ENCODE peak calls at places on chromosomes 12 and 14, in four cellular contexts. One of them, this sample, is unnamed.

GRCh38 chr14:61226015-61226654 is 55.0 kb downstream of the TMEM30B start:
- DNase-seq in effector CD4-positive, alpha-beta T cell: no peak
- DNase-seq in NCI-H2029: no peak
- DNase-seq in uterus: no peak
- DNase-seq in this sample: no peak

GRCh38 chr14:104693482-104694431 is 4.3 kb downstream of the INF2 start:
- DNase-seq in effector CD4-positive, alpha-beta T cell: no peak
- DNase-seq in NCI-H2029: no peak
- DNase-seq in uterus: no peak
- DNase-seq in this sample: peak

GRCh38 chr12:100666588-100666987 is 93.1 kb downstream of the GAS2L3 start:
- DNase-seq in effector CD4-positive, alpha-beta T cell: no peak
- DNase-seq in NCI-H2029: no peak
- DNase-seq in uterus: no peak
- DNase-seq in this sample: no peak

GRCh38 chr14:21382095-21382494 is 1.7 kb downstream of the SUPT16H start:
- DNase-seq in effector CD4-positive, alpha-beta T cell: no peak
- DNase-seq in NCI-H2029: no peak
- DNase-seq in uterus: no peak
- DNase-seq in this sample: no peak

GRCh38 chr12:109706398-109706746 is 7.3 kb upstream of the FAM222A start:
- DNase-seq in effector CD4-positive, alpha-beta T cell: no peak
- DNase-seq in NCI-H2029: no peak
- DNase-seq in uterus: no peak
- DNase-seq in this sample: no peak

GRCh38 chr12:131622422-131622955 is 88.4 kb upstream of the SFSWAP start:
- DNase-seq in effector CD4-positive, alpha-beta T cell: no peak
- DNase-seq in NCI-H2029: no peak
- DNase-seq in uterus: no peak
- DNase-seq in this sample: no peak

GRCh38 chr12:91222746-91223145 is 40.1 kb upstream of the DCN start:
- DNase-seq in effector CD4-positive, alpha-beta T cell: no peak
- DNase-seq in NCI-H2029: no peak
- DNase-seq in uterus: no peak
- DNase-seq in this sample: no peak

GRCh38 chr12:116040412-116040811 is 237.1 kb downstream of the MED13L start:
- DNase-seq in effector CD4-positive, alpha-beta T cell: no peak
- DNase-seq in NCI-H2029: no peak
- DNase-seq in uterus: no peak
- DNase-seq in this sample: no peak

GRCh38 chr12:93254911-93255310 is 122.8 kb upstream of the NUDT4 start:
- DNase-seq in effector CD4-positive, alpha-beta T cell: no peak
- DNase-seq in NCI-H2029: no peak
- DNase-seq in uterus: no peak
- DNase-seq in this sample: no peak

GRCh38 chr12:64625243-64626077 is 15.2 kb downstream of the RASSF3 start:
- DNase-seq in effector CD4-positive, alpha-beta T cell: no peak
- DNase-seq in NCI-H2029: no peak
- DNase-seq in uterus: peak
- DNase-seq in this sample: peak

GRCh38 chr14:23538785-23539184 is 12.8 kb downstream of the ZFHX2 start:
- DNase-seq in effector CD4-positive, alpha-beta T cell: no peak
- DNase-seq in NCI-H2029: peak
- DNase-seq in uterus: no peak
- DNase-seq in this sample: no peak